ENCODE peak calls at places on chromosomes 16 and 17, in seven cellular contexts. One of them, this sample, is unnamed.

GRCh38 chr17:78781339-78782304 is at the start of gene CYTH1:
- DNase-seq in omental fat pad: no peak
- DNase-seq in A549: peak; percentile 41
- DNase-seq in right lobe of liver: peak; percentile 80
- DNase-seq in tibial nerve: no peak
- DNase-seq in heart right ventricle: peak; percentile 63
- DNase-seq in lower lobe of right lung: peak; percentile 74
- DNase-seq in this sample: peak; percentile 60

GRCh38 chr17:74715144-74715543 is 2.4 kb upstream of the CD300LF start:
- DNase-seq in A549: no peak
- DNase-seq in omental fat pad: no peak
- DNase-seq in lower lobe of right lung: peak; percentile 73
- DNase-seq in heart right ventricle: no peak
- DNase-seq in right lobe of liver: no peak
- DNase-seq in tibial nerve: no peak
- DNase-seq in this sample: no peak

GRCh38 chr16:80738521-80738920 is 65.9 kb downstream of the CDYL2 start:
- DNase-seq in heart right ventricle: no peak
- DNase-seq in tibial nerve: no peak
- DNase-seq in lower lobe of right lung: no peak
- DNase-seq in right lobe of liver: no peak
- DNase-seq in A549: no peak
- DNase-seq in omental fat pad: no peak
- DNase-seq in this sample: no peak

GRCh38 chr16:54929090-54930033 is 1.3 kb upstream of the IRX5 start:
- DNase-seq in lower lobe of right lung: peak; percentile 100
- DNase-seq in omental fat pad: peak; percentile 97
- DNase-seq in tibial nerve: peak; percentile 95
- DNase-seq in A549: peak; percentile 98
- DNase-seq in heart right ventricle: peak; percentile 100
- DNase-seq in right lobe of liver: peak; percentile 99
- DNase-seq in this sample: peak; percentile 98

GRCh38 chr16:85619089-85619850 is 6.1 kb downstream of the GSE1 start:
- DNase-seq in heart right ventricle: no peak
- DNase-seq in lower lobe of right lung: no peak
- DNase-seq in tibial nerve: no peak
- DNase-seq in right lobe of liver: no peak
- DNase-seq in omental fat pad: no peak
- DNase-seq in A549: no peak
- DNase-seq in this sample: no peak

GRCh38 chr17:61009619-61010018 is 332.0 kb downstream of the BCAS3 start:
- DNase-seq in omental fat pad: no peak
- DNase-seq in lower lobe of right lung: no peak
- DNase-seq in tibial nerve: no peak
- DNase-seq in A549: no peak
- DNase-seq in right lobe of liver: no peak
- DNase-seq in heart right ventricle: no peak
- DNase-seq in this sample: no peak

GRCh38 chr16:84014570-84015327 is 27.8 kb downstream of the SLC38A8 start:
- DNase-seq in right lobe of liver: no peak
- DNase-seq in omental fat pad: no peak
- DNase-seq in lower lobe of right lung: no peak
- DNase-seq in heart right ventricle: no peak
- DNase-seq in tibial nerve: no peak
- DNase-seq in A549: no peak
- DNase-seq in this sample: no peak

GRCh38 chr17:67672592-67672991 is 45.1 kb upstream of the NOL11 start:
- DNase-seq in lower lobe of right lung: no peak
- DNase-seq in heart right ventricle: no peak
- DNase-seq in tibial nerve: no peak
- DNase-seq in A549: no peak
- DNase-seq in omental fat pad: no peak
- DNase-seq in right lobe of liver: no peak
- DNase-seq in this sample: no peak

GRCh38 chr16:67396775-67397450 is 3.6 kb upstream of the TPPP3 start:
- DNase-seq in tibial nerve: no peak
- DNase-seq in heart right ventricle: no peak
- DNase-seq in lower lobe of right lung: no peak
- DNase-seq in omental fat pad: no peak
- DNase-seq in right lobe of liver: no peak
- DNase-seq in A549: no peak
- DNase-seq in this sample: no peak

GRCh38 chr17:5545051-5545987 is 39.0 kb downstream of the NLRP1 start:
- DNase-seq in omental fat pad: no peak
- DNase-seq in lower lobe of right lung: no peak
- DNase-seq in A549: no peak
- DNase-seq in tibial nerve: no peak
- DNase-seq in heart right ventricle: no peak
- DNase-seq in right lobe of liver: no peak
- DNase-seq in this sample: no peak

GRCh38 chr17:2929881-2930533 is 133.4 kb downstream of the OR1D5 start:
- DNase-seq in lower lobe of right lung: peak; percentile 51
- DNase-seq in omental fat pad: peak; percentile 32
- DNase-seq in tibial nerve: no peak
- DNase-seq in A549: peak; percentile 71
- DNase-seq in right lobe of liver: peak; percentile 40
- DNase-seq in heart right ventricle: no peak
- DNase-seq in this sample: no peak

GRCh38 chr16:78184554-78185183 is 85.2 kb downstream of the WWOX start:
- DNase-seq in right lobe of liver: no peak
- DNase-seq in A549: peak; percentile 26
- DNase-seq in tibial nerve: no peak
- DNase-seq in heart right ventricle: no peak
- DNase-seq in omental fat pad: no peak
- DNase-seq in lower lobe of right lung: no peak
- DNase-seq in this sample: no peak

GRCh38 chr17:78185981-78186688 is 717 bp downstream of the TK1 start:
- DNase-seq in lower lobe of right lung: peak; percentile 75
- DNase-seq in omental fat pad: no peak
- DNase-seq in tibial nerve: no peak
- DNase-seq in heart right ventricle: peak; percentile 47
- DNase-seq in right lobe of liver: no peak
- DNase-seq in A549: peak; percentile 79
- DNase-seq in this sample: no peak

GRCh38 chr16:88200896-88201185 is 181.9 kb upstream of the ZNF469 start:
- DNase-seq in lower lobe of right lung: no peak
- DNase-seq in omental fat pad: no peak
- DNase-seq in right lobe of liver: no peak
- DNase-seq in heart right ventricle: no peak
- DNase-seq in tibial nerve: no peak
- DNase-seq in A549: no peak
- DNase-seq in this sample: no peak

GRCh38 chr16:56048425-56049100 is 142.7 kb upstream of the GNAO1 start:
- DNase-seq in A549: no peak
- DNase-seq in lower lobe of right lung: no peak
- DNase-seq in right lobe of liver: no peak
- DNase-seq in omental fat pad: no peak
- DNase-seq in tibial nerve: no peak
- DNase-seq in heart right ventricle: no peak
- DNase-seq in this sample: no peak

GRCh38 chr16:63096857-63097256 is 1060.6 kb upstream of the CDH8 start:
- DNase-seq in omental fat pad: no peak
- DNase-seq in A549: no peak
- DNase-seq in heart right ventricle: no peak
- DNase-seq in lower lobe of right lung: no peak
- DNase-seq in right lobe of liver: no peak
- DNase-seq in tibial nerve: no peak
- DNase-seq in this sample: no peak

GRCh38 chr16:11361751-11362742 is 16.8 kb downstream of the RMI2 start:
- DNase-seq in tibial nerve: no peak
- DNase-seq in omental fat pad: no peak
- DNase-seq in right lobe of liver: no peak
- DNase-seq in heart right ventricle: no peak
- DNase-seq in A549: no peak
- DNase-seq in lower lobe of right lung: no peak
- DNase-seq in this sample: no peak

GRCh38 chr17:31699281-31699680 is 159.8 kb downstream of the COPRS start:
- DNase-seq in lower lobe of right lung: no peak
- DNase-seq in omental fat pad: no peak
- DNase-seq in A549: no peak
- DNase-seq in heart right ventricle: no peak
- DNase-seq in right lobe of liver: no peak
- DNase-seq in tibial nerve: no peak
- DNase-seq in this sample: no peak

GRCh38 chr17:63932008-63932561 is at the start of gene CD79B:
- DNase-seq in right lobe of liver: no peak
- DNase-seq in A549: no peak
- DNase-seq in tibial nerve: no peak
- DNase-seq in lower lobe of right lung: no peak
- DNase-seq in omental fat pad: no peak
- DNase-seq in heart right ventricle: no peak
- DNase-seq in this sample: no peak

GRCh38 chr16:9096416-9096952 is 5.0 kb downstream of the HAPSTR1 start:
- DNase-seq in right lobe of liver: no peak
- DNase-seq in lower lobe of right lung: no peak
- DNase-seq in A549: no peak
- DNase-seq in heart right ventricle: no peak
- DNase-seq in tibial nerve: no peak
- DNase-seq in omental fat pad: no peak
- DNase-seq in this sample: no peak

GRCh38 chr17:72515291-72516065 is 394.7 kb downstream of the SOX9 start:
- DNase-seq in omental fat pad: no peak
- DNase-seq in A549: no peak
- DNase-seq in heart right ventricle: no peak
- DNase-seq in lower lobe of right lung: no peak
- DNase-seq in right lobe of liver: no peak
- DNase-seq in tibial nerve: no peak
- DNase-seq in this sample: no peak

GRCh38 chr17:80769516-80769915 is 222.1 kb upstream of the CHMP6 start:
- DNase-seq in tibial nerve: no peak
- DNase-seq in omental fat pad: no peak
- DNase-seq in right lobe of liver: no peak
- DNase-seq in lower lobe of right lung: no peak
- DNase-seq in A549: no peak
- DNase-seq in heart right ventricle: no peak
- DNase-seq in this sample: no peak

GRCh38 chr17:80637286-80637703 is 92.7 kb downstream of the RPTOR start:
- DNase-seq in A549: no peak
- DNase-seq in tibial nerve: no peak
- DNase-seq in omental fat pad: no peak
- DNase-seq in heart right ventricle: no peak
- DNase-seq in lower lobe of right lung: no peak
- DNase-seq in right lobe of liver: no peak
- DNase-seq in this sample: peak; percentile 34

GRCh38 chr17:40615295-40615988 is 32.2 kb downstream of the SMARCE1 start:
- DNase-seq in lower lobe of right lung: no peak
- DNase-seq in omental fat pad: no peak
- DNase-seq in tibial nerve: no peak
- DNase-seq in A549: peak; percentile 84
- DNase-seq in heart right ventricle: peak; percentile 40
- DNase-seq in right lobe of liver: peak; percentile 71
- DNase-seq in this sample: peak; percentile 71
- TF ChIP-seq CTCF in lower lobe of right lung: peak; percentile 40
- TF ChIP-seq CTCF in omental fat pad: no peak
- TF ChIP-seq CTCF in tibial nerve: peak; percentile 25
- TF ChIP-seq CTCF in A549: peak; percentile 93
- TF ChIP-seq CTCF in heart right ventricle: peak; percentile 22
- TF ChIP-seq CTCF in right lobe of liver: peak; percentile 65
- TF ChIP-seq CTCF in this sample: peak; percentile 30

DNA sequence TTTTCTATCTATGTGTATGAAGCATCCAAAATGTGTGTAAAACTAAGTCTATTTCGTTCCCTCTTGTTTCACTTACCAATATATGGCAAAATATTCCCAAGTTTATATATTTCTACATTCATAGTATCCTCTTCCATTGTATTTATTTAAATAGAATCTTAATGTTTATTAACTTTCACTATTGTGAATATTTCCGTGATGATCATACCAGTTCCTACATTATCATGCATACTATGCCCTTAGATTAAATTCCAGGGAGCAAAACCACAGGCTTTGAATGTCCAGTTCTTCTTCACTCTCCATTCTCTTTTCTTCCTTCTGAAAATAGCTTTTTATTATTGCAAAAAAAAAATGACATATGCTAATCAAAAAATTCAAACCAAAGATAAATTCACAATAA is 4.0 kb downstream of the MAP2K6 start:
- DNase-seq in omental fat pad: no peak
- DNase-seq in heart right ventricle: no peak
- DNase-seq in lower lobe of right lung: no peak
- DNase-seq in A549: no peak
- DNase-seq in tibial nerve: no peak
- DNase-seq in right lobe of liver: no peak
- DNase-seq in this sample: no peak
- TF ChIP-seq CTCF in omental fat pad: no peak
- TF ChIP-seq CTCF in heart right ventricle: no peak
- TF ChIP-seq CTCF in lower lobe of right lung: no peak
- TF ChIP-seq CTCF in A549: no peak
- TF ChIP-seq CTCF in tibial nerve: no peak
- TF ChIP-seq CTCF in right lobe of liver: no peak
- TF ChIP-seq CTCF in this sample: no peak

DNA sequence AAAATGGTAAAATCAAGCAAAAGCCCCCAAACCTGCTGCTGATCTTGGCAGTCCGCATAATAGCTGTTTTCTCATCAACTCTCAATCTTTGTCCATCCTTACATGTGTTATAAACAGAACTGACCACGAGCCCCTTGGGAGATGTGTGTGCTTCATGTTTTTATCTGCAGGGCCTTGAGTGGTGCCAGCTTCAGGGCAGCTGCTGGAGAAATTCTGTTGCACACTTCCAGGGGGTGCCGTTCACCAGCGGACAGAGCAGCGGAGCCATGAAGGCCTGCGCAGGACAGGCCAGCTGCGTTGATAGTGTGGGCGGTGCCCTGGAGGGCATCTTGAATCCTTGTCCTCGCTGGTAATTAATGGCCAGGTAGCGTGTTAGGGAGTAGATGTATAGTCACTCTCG is 20.1 kb downstream of the MPRIP start:
- DNase-seq in right lobe of liver: no peak
- DNase-seq in omental fat pad: no peak
- DNase-seq in A549: no peak
- DNase-seq in lower lobe of right lung: no peak
- DNase-seq in tibial nerve: no peak
- DNase-seq in heart right ventricle: no peak
- DNase-seq in this sample: no peak
- TF ChIP-seq CTCF in right lobe of liver: no peak
- TF ChIP-seq CTCF in omental fat pad: no peak
- TF ChIP-seq CTCF in A549: no peak
- TF ChIP-seq CTCF in lower lobe of right lung: no peak
- TF ChIP-seq CTCF in tibial nerve: no peak
- TF ChIP-seq CTCF in heart right ventricle: no peak
- TF ChIP-seq CTCF in this sample: no peak

GRCh38 chr16:23298290-23298689 is 3.8 kb upstream of the SCNN1B start:
- DNase-seq in lower lobe of right lung: no peak
- DNase-seq in tibial nerve: no peak
- DNase-seq in right lobe of liver: no peak
- DNase-seq in A549: no peak
- DNase-seq in omental fat pad: no peak
- DNase-seq in heart right ventricle: no peak
- DNase-seq in this sample: no peak

GRCh38 chr16:23301251-23302044 is 654 bp upstream of the SCNN1B start:
- DNase-seq in right lobe of liver: no peak
- DNase-seq in A549: no peak
- DNase-seq in tibial nerve: no peak
- DNase-seq in heart right ventricle: no peak
- DNase-seq in omental fat pad: no peak
- DNase-seq in lower lobe of right lung: no peak
- DNase-seq in this sample: no peak

GRCh38 chr16:23294260-23294659 is 7.8 kb upstream of the SCNN1B start:
- DNase-seq in lower lobe of right lung: no peak
- DNase-seq in A549: no peak
- DNase-seq in heart right ventricle: no peak
- DNase-seq in tibial nerve: no peak
- DNase-seq in omental fat pad: no peak
- DNase-seq in right lobe of liver: no peak
- DNase-seq in this sample: no peak

GRCh38 chr16:23293016-23293415 is 9.1 kb upstream of the SCNN1B start:
- DNase-seq in heart right ventricle: no peak
- DNase-seq in tibial nerve: no peak
- DNase-seq in omental fat pad: no peak
- DNase-seq in A549: no peak
- DNase-seq in right lobe of liver: no peak
- DNase-seq in lower lobe of right lung: no peak
- DNase-seq in this sample: no peak

GRCh38 chr16:23296994-23297393 is 5.1 kb upstream of the SCNN1B start:
- DNase-seq in tibial nerve: no peak
- DNase-seq in A549: peak; percentile 57
- DNase-seq in right lobe of liver: no peak
- DNase-seq in lower lobe of right lung: no peak
- DNase-seq in omental fat pad: no peak
- DNase-seq in heart right ventricle: no peak
- DNase-seq in this sample: no peak
- TF ChIP-seq CTCF in tibial nerve: no peak
- TF ChIP-seq CTCF in A549: no peak
- TF ChIP-seq CTCF in right lobe of liver: no peak
- TF ChIP-seq CTCF in lower lobe of right lung: peak; percentile 39
- TF ChIP-seq CTCF in omental fat pad: no peak
- TF ChIP-seq CTCF in heart right ventricle: no peak
- TF ChIP-seq CTCF in this sample: no peak